ENCODE peak calls at places on chromosomes 12 and 14, in six cellular contexts. M is heart left ventricle, Q is right lobe of liver, K is fibroblast of lung, B is hepatocyte, Z is endothelial cell of umbilical vein. A is an unnamed sample.

GRCh38 chr12:118271199-118271598 is 101.5 kb downstream of the TAOK3 start:
- DNase-seq in B (no peak), K (no peak), Z (no peak), Q (no peak), M (no peak), A (no peak)

GRCh38 chr12:57214398-57214781 is 2.2 kb upstream of the NXPH4 start:
- DNase-seq in Q (no peak), M (peak; percentile 66), K (peak; percentile 37), Z (peak; percentile 49), B (peak; percentile 82), A (peak; percentile 77)

GRCh38 chr14:59190372-59190771 is 1.9 kb downstream of the DAAM1 start:
- DNase-seq in B (peak; percentile 15), K (no peak), Z (no peak), M (no peak), Q (no peak), A (no peak)

GRCh38 chr12:54304187-54304810 is 3.5 kb upstream of the NFE2 start:
- DNase-seq in M (peak; percentile 60), K (peak; percentile 57), B (peak; percentile 80), Z (no peak), Q (peak; percentile 89), A (peak; percentile 52)

GRCh38 chr12:96136720-96137378 is 57.3 kb upstream of the ELK3 start:
- DNase-seq in Z (peak; percentile 72), K (peak; percentile 56), B (no peak), M (no peak), Q (no peak), A (no peak)

GRCh38 chr12:32780111-32780510 is 24.4 kb upstream of the YARS2 start:
- DNase-seq in Q (no peak), M (no peak), K (peak; percentile 57), Z (no peak), B (no peak), A (no peak)

GRCh38 chr14:30002859-30003258 is 75.2 kb upstream of the PRKD1 start:
- DNase-seq in M (no peak), K (no peak), B (no peak), Q (no peak), Z (no peak), A (no peak)

GRCh38 chr14:32980887-32981501 is 42.3 kb downstream of the NPAS3 start:
- DNase-seq in Q (no peak), Z (no peak), M (no peak), K (no peak), B (no peak), A (no peak)

GRCh38 chr12:88310069-88310468 is 168.0 kb downstream of the TMTC3 start:
- DNase-seq in M (peak; percentile 20), B (no peak), K (peak; percentile 78), Q (no peak), Z (peak; percentile 49), A (no peak)

GRCh38 chr12:100337727-100338126 is 19.1 kb upstream of the SLC17A8 start:
- DNase-seq in B (no peak), Z (no peak), Q (peak; percentile 70), K (no peak), M (no peak), A (no peak)

GRCh38 chr12:114291389-114292075 is 114.4 kb downstream of the TBX5 start:
- DNase-seq in Q (no peak), B (no peak), K (peak; percentile 36), Z (no peak), M (no peak), A (no peak)

GRCh38 chr14:63795532-63795931 is 57.3 kb upstream of the SYNE2 start:
- DNase-seq in M (no peak), B (no peak), Z (no peak), K (no peak), Q (no peak), A (no peak)

GRCh38 chr12:27779416-27779815 is 617 bp upstream of the KLHL42 start:
- DNase-seq in K (peak; percentile 18), B (peak; percentile 25), Q (no peak), M (peak; percentile 20), Z (peak; percentile 25), A (no peak)

GRCh38 chr12:54018608-54018984 is 9.6 kb upstream of the HOXC6 start:
- DNase-seq in K (no peak), M (no peak), Q (no peak), B (no peak), Z (no peak), A (no peak)

GRCh38 chr12:57454566-57455373 is at the start of gene INHBE:
- DNase-seq in Q (peak; percentile 98), K (peak; percentile 69), M (no peak), B (peak; percentile 83), Z (no peak), A (no peak)

DNA sequence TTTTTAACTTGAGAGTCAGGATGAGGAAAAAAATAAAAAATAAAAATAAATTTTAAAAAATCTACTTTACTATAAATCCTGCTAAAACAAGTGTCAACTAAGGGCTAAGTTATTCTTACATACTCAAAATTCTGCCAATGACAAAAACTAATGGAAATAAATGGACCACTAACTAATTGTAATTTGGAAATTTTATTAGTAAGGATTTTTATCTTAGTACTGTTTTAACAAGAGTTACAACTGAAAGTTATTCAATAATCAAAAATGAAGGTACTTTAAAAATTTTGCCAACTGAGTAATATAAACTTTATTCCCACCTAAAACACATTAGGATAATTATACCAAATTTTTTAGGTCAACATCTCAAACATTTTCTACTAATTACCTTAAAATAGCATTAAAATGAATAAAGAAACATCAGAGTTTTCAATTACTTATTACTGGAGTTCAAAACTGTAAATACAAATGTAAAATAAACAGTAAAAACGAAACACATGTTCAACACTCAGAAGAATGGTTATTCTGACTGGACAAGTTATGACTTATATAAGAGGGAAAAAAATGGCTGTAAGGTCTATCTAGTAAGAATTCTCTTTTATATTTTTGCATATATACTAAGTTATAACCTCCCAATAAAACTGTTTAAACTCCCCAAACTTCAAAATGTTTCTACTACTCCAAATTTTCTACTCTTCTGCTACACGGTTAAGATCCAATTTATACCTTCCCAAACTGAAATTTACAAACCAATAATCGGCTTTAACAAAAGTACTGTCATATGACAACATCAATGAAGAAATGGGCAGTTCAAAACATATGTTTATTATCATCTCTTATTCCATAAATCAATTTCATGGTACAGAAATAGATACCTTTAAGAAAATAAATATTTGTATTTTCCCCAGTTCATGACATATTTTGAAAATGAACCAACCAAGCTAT is 2.7 kb downstream of the HECTD1 start:
- DNase-seq in M (no peak), Q (no peak), Z (no peak), B (no peak), K (no peak), A (no peak)
- H3K4me3 ChIP-seq in M (peak overlapping the region; percentile 74), Q (peak overlapping the region; percentile 82), Z (peak overlapping the region; percentile 96), B (peak overlapping the region; percentile 58), K (peak overlapping the region; percentile 89), A (peak overlapping the region; percentile 27)

DNA sequence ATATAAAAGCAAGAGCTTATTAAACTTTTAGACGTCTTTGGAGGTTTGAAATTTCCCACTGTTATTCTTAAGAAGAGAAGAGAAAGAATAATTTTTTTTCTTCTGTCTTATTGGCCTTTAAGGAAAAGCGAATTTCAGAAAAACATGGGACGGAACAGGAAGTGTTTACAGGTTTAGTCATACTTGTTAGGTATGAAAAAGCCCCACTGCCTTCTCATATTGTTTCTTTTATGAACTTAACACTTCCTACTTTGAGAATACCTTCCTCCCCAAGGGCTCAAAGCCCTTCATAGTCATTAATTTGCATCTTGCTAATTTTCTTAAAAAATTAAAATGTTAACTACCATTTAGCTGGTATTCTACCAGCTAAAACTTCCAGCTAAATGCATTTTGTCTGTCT is 82.0 kb downstream of the ETV6 start:
- DNase-seq in B (no peak), Q (no peak), M (no peak), K (peak; percentile 85), Z (peak; percentile 83), A (no peak)
- H3K27ac ChIP-seq in B (peak overlapping the region; percentile 76), Q (no peak overlapping the region), M (peak overlapping the region; percentile 43), K (no peak overlapping the region), Z (peak overlapping the region; percentile 91), A (no peak overlapping the region)

DNA sequence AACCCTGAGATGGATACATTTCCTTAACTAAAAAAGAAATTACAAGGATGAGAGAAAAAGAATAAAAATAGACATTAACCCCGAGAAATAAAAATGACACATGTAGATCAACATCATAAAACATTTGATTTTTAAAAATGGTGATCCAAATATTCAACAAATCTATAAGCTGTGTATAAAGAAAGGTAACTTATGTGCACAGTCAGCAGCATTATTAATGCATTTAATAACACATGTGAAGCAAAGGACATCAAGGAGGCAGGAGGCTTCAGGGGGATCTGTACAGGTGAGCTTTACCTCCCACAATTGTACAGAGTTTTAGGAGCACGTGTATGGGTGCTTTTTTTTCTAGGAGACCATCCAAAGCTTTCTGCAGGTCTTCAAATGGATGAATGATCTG is 76.1 kb downstream of the MED13L start:
- DNase-seq in Q (no peak), K (no peak), M (no peak), B (no peak), Z (no peak), A (no peak)
- H3K4me1 ChIP-seq in Q (peaks cover 4% of the 10 kb centered on the region), K (peaks cover 4% of the 10 kb centered on the region), M (peaks cover 36% of the 10 kb centered on the region), B (peaks cover 5% of the 10 kb centered on the region), Z (no peaks in the 10 kb centered on the region), A (peaks cover 6% of the 10 kb centered on the region)

GRCh38 chr14:100100032-100100405 is 34.8 kb downstream of the EVL start:
- DNase-seq in Q (peak; percentile 17), Z (no peak), K (no peak), B (no peak), M (no peak), A (no peak)
- H3K4me3 ChIP-seq in Q (no peak overlapping the region), Z (no peak overlapping the region), K (no peak overlapping the region), B (no peak overlapping the region), M (no peak overlapping the region), A (no peak overlapping the region)

GRCh38 chr14:56342419-56342901 is 224.2 kb downstream of the PELI2 start:
- DNase-seq in Z (peak; percentile 82), M (no peak), B (no peak), Q (no peak), K (peak; percentile 83), A (no peak)
- H3K27ac ChIP-seq in Z (peak overlapping the region; percentile 83), M (peak overlapping the region; percentile 71), B (no peak overlapping the region), Q (peak overlapping the region; percentile 23), K (peak overlapping the region; percentile 59), A (no peak overlapping the region)

DNA sequence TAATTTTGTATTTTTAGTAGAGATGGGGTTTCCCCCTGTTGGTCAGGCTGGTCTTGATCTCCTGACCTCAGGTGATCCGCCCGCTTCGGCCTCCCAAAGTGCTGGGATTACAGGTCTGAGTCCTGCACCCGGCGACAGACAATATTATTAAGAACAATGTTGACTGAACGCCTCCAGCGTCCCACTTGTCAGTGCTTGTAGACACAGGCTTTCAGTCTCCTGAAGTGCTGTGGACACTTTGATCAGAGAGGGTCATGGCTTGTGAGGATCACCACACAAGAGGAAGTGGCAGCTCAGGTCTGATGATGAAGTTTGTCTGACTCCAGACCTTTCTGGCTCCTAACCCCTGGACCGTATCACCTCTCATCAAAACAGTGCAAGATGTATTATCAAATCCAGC is 114.6 kb downstream of the CHST11 start:
- DNase-seq in M (no peak), B (no peak), Z (no peak), K (no peak), Q (no peak), A (no peak)
- H3K4me1 ChIP-seq in M (no peaks in the 10 kb centered on the region), B (no peaks in the 10 kb centered on the region), Z (no peaks in the 10 kb centered on the region), K (no peaks in the 10 kb centered on the region), Q (no peaks in the 10 kb centered on the region), A (peaks cover 52% of the 10 kb centered on the region)

GRCh38 chr14:101601603-101602465 is 40.5 kb downstream of the DIO3 start:
- DNase-seq in M (no peak), B (no peak), K (no peak), Q (peak; percentile 38), Z (no peak), A (no peak)
- H3K4me3 ChIP-seq in M (no peak overlapping the region), B (no peak overlapping the region), K (no peak overlapping the region), Q (no peak overlapping the region), Z (no peak overlapping the region), A (no peak overlapping the region)